ENCODE peak calls at places on chromosomes 4 and X, in four cellular contexts. I is tibial nerve, X is SK-N-SH, N is esophagus muscularis mucosa. D is an unnamed sample.

GRCh38 chr4:40629401-40630334 is at the start of gene RBM47:
- DNase-seq in I (no peak), X (peak), N (no peak), D (peak)

GRCh38 chrX:2283111-2283847 is 217.5 kb downstream of the DHRSX start:
- DNase-seq in I (no peak), X (no peak), N (no peak), D (no peak)

GRCh38 chrX:103107836-103108235 is 14.9 kb upstream of the NXF3 start:
- DNase-seq in I (no peak), X (no peak), N (no peak), D (no peak)

GRCh38 chr4:150379454-150379853 is 202.5 kb upstream of the MAB21L2 start:
- DNase-seq in I (no peak), X (no peak), N (no peak), D (no peak)

GRCh38 chr4:170729897-170730296 is 640.1 kb upstream of the AADAT start:
- DNase-seq in I (no peak), X (no peak), N (no peak), D (no peak)

GRCh38 chr4:134201216-134202098 is at the start of gene PABPC4L:
- DNase-seq in I (no peak), X (no peak), N (no peak), D (no peak)

GRCh38 chr4:119050501-119051090 is 85.0 kb upstream of the MYOZ2 start:
- DNase-seq in I (no peak), X (no peak), N (no peak), D (no peak)

GRCh38 chr4:108502366-108502765 is 118.0 kb upstream of the RPL34 start:
- DNase-seq in I (no peak), X (no peak), N (no peak), D (no peak)

GRCh38 chr4:61210186-61210939 is 10.2 kb downstream of the ADGRL3 start:
- DNase-seq in I (no peak), X (no peak), N (no peak), D (no peak)

GRCh38 chr4:107379054-107379869 is 340.8 kb downstream of the PAPSS1 start:
- DNase-seq in I (no peak), X (no peak), N (no peak), D (no peak)
- TF ChIP-seq CTCF in I (no peak), X (peak), N (no peak), D (no peak)

GRCh38 chr4:103011378-103012025 is 8.0 kb downstream of the SLC9B1 start:
- DNase-seq in I (no peak), X (no peak), N (no peak), D (no peak)

GRCh38 chr4:103008875-103009729 is 10.4 kb downstream of the SLC9B1 start:
- DNase-seq in I (no peak), X (peak), N (no peak), D (no peak)

GRCh38 chr4:103010827-103011226 is 8.7 kb downstream of the SLC9B1 start:
- DNase-seq in I (no peak), X (no peak), N (no peak), D (no peak)

GRCh38 chr4:103012085-103012484 is 7.4 kb downstream of the SLC9B1 start:
- DNase-seq in I (no peak), X (no peak), N (no peak), D (no peak)

GRCh38 chr4:103012594-103012993 is 6.9 kb downstream of the SLC9B1 start:
- DNase-seq in I (no peak), X (no peak), N (no peak), D (no peak)
- TF ChIP-seq EP300 in I (no peak), X (no peak), N (peak), D (peak)

DNA sequence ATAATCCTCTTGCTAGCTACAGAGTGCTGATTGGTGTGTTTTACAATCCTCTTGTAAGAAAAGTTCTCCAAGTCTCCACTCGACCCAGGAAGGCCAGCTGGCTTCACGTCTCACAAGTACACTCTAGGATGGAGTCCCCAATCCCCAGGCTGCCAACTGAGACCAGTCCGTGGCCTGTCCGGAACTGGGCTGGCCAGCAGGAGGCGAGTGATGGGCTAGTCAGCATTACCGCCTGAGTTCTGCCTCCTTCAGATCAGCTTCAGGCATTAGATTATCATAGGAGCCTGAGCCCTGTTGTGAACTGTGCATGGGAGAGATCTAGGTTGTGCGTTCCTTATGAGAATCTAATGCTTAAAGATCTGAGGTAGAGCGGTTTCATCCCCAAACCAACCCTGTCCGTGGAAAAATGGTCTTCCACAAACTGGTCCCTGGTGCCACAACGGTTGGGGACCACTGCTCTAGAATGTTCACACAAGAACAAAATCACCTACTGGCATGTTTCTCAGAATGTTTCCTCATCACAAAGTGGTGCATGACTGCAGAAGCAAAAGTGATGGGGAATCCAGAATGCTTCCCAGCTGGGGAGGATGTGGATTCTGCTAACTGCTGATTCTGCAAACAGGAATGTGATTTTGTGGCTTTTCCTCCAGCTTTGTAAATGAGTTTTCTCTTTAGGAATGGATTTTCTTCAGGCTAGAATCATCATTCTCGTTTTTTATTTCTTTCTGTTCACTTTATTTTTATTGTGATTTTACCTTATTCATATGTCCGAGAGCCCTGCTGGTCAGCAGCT is 40.9 kb downstream of the SEPTIN11 start:
- DNase-seq in I (no peak), X (no peak), N (no peak), D (no peak)
- TF ChIP-seq CTCF in I (no peak), X (peak), N (no peak), D (no peak)

DNA sequence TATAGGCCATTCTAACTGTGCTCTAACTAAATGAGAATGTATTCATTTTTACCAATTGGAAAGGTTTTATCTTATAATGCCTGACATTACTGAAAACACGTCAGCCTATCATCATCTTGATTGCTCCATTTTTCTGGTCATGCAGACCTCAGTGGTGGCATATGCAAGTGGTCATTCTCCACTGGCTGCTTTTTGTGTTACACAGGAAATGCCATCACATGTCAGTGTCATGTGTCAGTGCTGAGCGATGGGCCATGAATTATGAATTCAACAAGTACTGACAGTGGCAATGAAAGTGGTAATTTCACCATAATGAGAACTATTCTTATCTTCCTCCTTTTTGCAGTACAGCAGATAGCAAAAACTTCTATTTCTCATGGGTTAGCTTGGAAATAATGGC is 190.5 kb downstream of the PACRGL start:
- DNase-seq in I (no peak), X (no peak), N (no peak), D (no peak)
- TF ChIP-seq EP300 in I (no peak), X (no peak), N (no peak), D (no peak)